ENCODE peak calls at places on chromosome 6, in eight cellular contexts. One of them, this sample, is unnamed.

GRCh38 chr6:24122139-24122538 is 3.9 kb upstream of the NRSN1 start:
- DNase-seq in NCI-H1092: no peak
- DNase-seq in stimulated activated CD4-positive, alpha-beta T cell treated with anti-CD3 and anti-CD28 coated beads, Interleukin-1b, Interleukin-23, amount 100 ng/mL, for 24 hours: no peak
- DNase-seq in naive thymus-derived CD4-positive, alpha-beta T cell: no peak
- DNase-seq in MCF 10A: no peak
- DNase-seq in nephron progenitor cell: no peak
- DNase-seq in iPS-NIHi11: no peak
- DNase-seq in esophagus squamous epithelium: no peak
- DNase-seq in this sample: no peak

GRCh38 chr6:42771741-42772100 is 10.1 kb upstream of the BICRAL start:
- DNase-seq in stimulated activated CD4-positive, alpha-beta T cell treated with anti-CD3 and anti-CD28 coated beads, Interleukin-1b, Interleukin-23, amount 100 ng/mL, for 24 hours: no peak
- DNase-seq in naive thymus-derived CD4-positive, alpha-beta T cell: no peak
- DNase-seq in nephron progenitor cell: no peak
- DNase-seq in esophagus squamous epithelium: no peak
- DNase-seq in MCF 10A: no peak
- DNase-seq in iPS-NIHi11: no peak
- DNase-seq in NCI-H1092: no peak
- DNase-seq in this sample: no peak

GRCh38 chr6:34872332-34872731 is 15.5 kb downstream of the TAF11 start:
- DNase-seq in NCI-H1092: no peak
- DNase-seq in iPS-NIHi11: peak
- DNase-seq in esophagus squamous epithelium: no peak
- DNase-seq in naive thymus-derived CD4-positive, alpha-beta T cell: no peak
- DNase-seq in stimulated activated CD4-positive, alpha-beta T cell treated with anti-CD3 and anti-CD28 coated beads, Interleukin-1b, Interleukin-23, amount 100 ng/mL, for 24 hours: no peak
- DNase-seq in nephron progenitor cell: no peak
- DNase-seq in MCF 10A: no peak
- DNase-seq in this sample: no peak

GRCh38 chr6:139943391-139943790 is 568.9 kb upstream of the CITED2 start:
- DNase-seq in NCI-H1092: no peak
- DNase-seq in stimulated activated CD4-positive, alpha-beta T cell treated with anti-CD3 and anti-CD28 coated beads, Interleukin-1b, Interleukin-23, amount 100 ng/mL, for 24 hours: no peak
- DNase-seq in iPS-NIHi11: no peak
- DNase-seq in MCF 10A: peak
- DNase-seq in nephron progenitor cell: no peak
- DNase-seq in esophagus squamous epithelium: no peak
- DNase-seq in naive thymus-derived CD4-positive, alpha-beta T cell: no peak
- DNase-seq in this sample: no peak

GRCh38 chr6:96381246-96381645 is 140.4 kb upstream of the UFL1 start:
- DNase-seq in MCF 10A: no peak
- DNase-seq in NCI-H1092: no peak
- DNase-seq in esophagus squamous epithelium: no peak
- DNase-seq in nephron progenitor cell: no peak
- DNase-seq in iPS-NIHi11: no peak
- DNase-seq in stimulated activated CD4-positive, alpha-beta T cell treated with anti-CD3 and anti-CD28 coated beads, Interleukin-1b, Interleukin-23, amount 100 ng/mL, for 24 hours: no peak
- DNase-seq in naive thymus-derived CD4-positive, alpha-beta T cell: no peak
- DNase-seq in this sample: no peak

GRCh38 chr6:17705428-17705777 is 1.3 kb downstream of the NUP153 start:
- DNase-seq in NCI-H1092: no peak
- DNase-seq in iPS-NIHi11: peak
- DNase-seq in MCF 10A: peak
- DNase-seq in nephron progenitor cell: peak
- DNase-seq in esophagus squamous epithelium: no peak
- DNase-seq in naive thymus-derived CD4-positive, alpha-beta T cell: no peak
- DNase-seq in stimulated activated CD4-positive, alpha-beta T cell treated with anti-CD3 and anti-CD28 coated beads, Interleukin-1b, Interleukin-23, amount 100 ng/mL, for 24 hours: peak
- DNase-seq in this sample: no peak

GRCh38 chr6:6646859-6647258 is 58.3 kb downstream of the LY86 start:
- DNase-seq in iPS-NIHi11: no peak
- DNase-seq in nephron progenitor cell: no peak
- DNase-seq in NCI-H1092: no peak
- DNase-seq in esophagus squamous epithelium: no peak
- DNase-seq in stimulated activated CD4-positive, alpha-beta T cell treated with anti-CD3 and anti-CD28 coated beads, Interleukin-1b, Interleukin-23, amount 100 ng/mL, for 24 hours: no peak
- DNase-seq in naive thymus-derived CD4-positive, alpha-beta T cell: no peak
- DNase-seq in MCF 10A: no peak
- DNase-seq in this sample: no peak

GRCh38 chr6:43604174-43604573 is 24.9 kb downstream of the GTPBP2 start:
- DNase-seq in MCF 10A: peak
- DNase-seq in iPS-NIHi11: no peak
- DNase-seq in naive thymus-derived CD4-positive, alpha-beta T cell: no peak
- DNase-seq in nephron progenitor cell: no peak
- DNase-seq in esophagus squamous epithelium: no peak
- DNase-seq in stimulated activated CD4-positive, alpha-beta T cell treated with anti-CD3 and anti-CD28 coated beads, Interleukin-1b, Interleukin-23, amount 100 ng/mL, for 24 hours: no peak
- DNase-seq in NCI-H1092: no peak
- DNase-seq in this sample: no peak